ENCODE peak calls at places on chromosome 22, in six cellular contexts. U, A, T, F, H and O are unnamed samples.

GRCh38 chr22:49535527-49536125 is 292.0 kb downstream of the BRD1 start:
- DNase-seq in U (peak; percentile 3), A (no peak), T (no peak), F (no peak), H (no peak), O (no peak)

GRCh38 chr22:38135133-38135706 is 24.7 kb upstream of the BAIAP2L2 start:
- DNase-seq in U (no peak), A (peak; percentile 55), T (no peak), F (peak; percentile 88), H (no peak), O (peak; percentile 96)

GRCh38 chr22:46617250-46618103 is 2.7 kb upstream of the GRAMD4 start:
- DNase-seq in U (no peak), A (no peak), T (no peak), F (no peak), H (no peak), O (no peak)

GRCh38 chr22:29310863-29311339 is 4.5 kb downstream of the GAS2L1 start:
- DNase-seq in U (peak; percentile 94), A (peak; percentile 96), T (peak; percentile 85), F (peak; percentile 89), H (peak; percentile 97), O (peak; percentile 98)

GRCh38 chr22:41966607-41967240 is 2.5 kb upstream of the SEPTIN3 start:
- DNase-seq in U (peak; percentile 52), A (peak; percentile 82), T (peak; percentile 35), F (peak; percentile 80), H (no peak), O (peak; percentile 97)

GRCh38 chr22:29621761-29622526 is 18.5 kb downstream of the NF2 start:
- DNase-seq in U (no peak), A (peak; percentile 81), T (no peak), F (peak; percentile 98), H (no peak), O (peak; percentile 99)

GRCh38 chr22:37830093-37830842 is 7.1 kb downstream of the GALR3 start:
- DNase-seq in U (no peak), A (no peak), T (no peak), F (no peak), H (no peak), O (no peak)

GRCh38 chr22:43723816-43724215 is 88.3 kb downstream of the EFCAB6 start:
- DNase-seq in U (no peak), A (no peak), T (no peak), F (peak; percentile 3), H (no peak), O (no peak)

GRCh38 chr22:44475706-44476105 is 22.3 kb downstream of the RTL6 start:
- DNase-seq in U (no peak), A (no peak), T (no peak), F (no peak), H (no peak), O (no peak)

GRCh38 chr22:43013355-43014061 is 1.4 kb downstream of the PACSIN2 start:
- DNase-seq in U (no peak), A (no peak), T (no peak), F (peak; percentile 35), H (no peak), O (peak; percentile 40)

GRCh38 chr22:33776491-33776890 is 143.8 kb downstream of the LARGE1 start:
- DNase-seq in U (no peak), A (no peak), T (no peak), F (no peak), H (no peak), O (no peak)

GRCh38 chr22:40509401-40510134 is 127.0 kb downstream of the MRTFA start:
- DNase-seq in U (no peak), A (peak; percentile 83), T (no peak), F (no peak), H (peak; percentile 74), O (peak; percentile 78)

GRCh38 chr22:44543362-44543761 is 45.3 kb upstream of the RTL6 start:
- DNase-seq in U (no peak), A (no peak), T (no peak), F (no peak), H (no peak), O (no peak)

GRCh38 chr22:32587449-32587848 is 112.8 kb downstream of the FBXO7 start:
- DNase-seq in U (no peak), A (no peak), T (no peak), F (peak; percentile 27), H (peak; percentile 38), O (peak; percentile 40)

GRCh38 chr22:27124336-27125023 is 467.1 kb downstream of the MIAT start:
- DNase-seq in U (peak; percentile 17), A (no peak), T (no peak), F (no peak), H (peak; percentile 71), O (no peak)

GRCh38 chr22:32622004-32622761 is 147.6 kb downstream of the FBXO7 start:
- DNase-seq in U (no peak), A (peak; percentile 94), T (peak; percentile 67), F (no peak), H (peak; percentile 75), O (peak; percentile 38)

GRCh38 chr22:30262917-30263741 is 3.5 kb downstream of the OSM start:
- DNase-seq in U (peak; percentile 73), A (no peak), T (peak; percentile 89), F (peak; percentile 72), H (peak; percentile 72), O (peak; percentile 80)

GRCh38 chr22:42990131-42990838 is 24.7 kb downstream of the PACSIN2 start:
- DNase-seq in U (no peak), A (peak; percentile 85), T (no peak), F (peak; percentile 86), H (no peak), O (peak; percentile 94)

GRCh38 chr22:20276468-20276867 is 8.3 kb upstream of the RTN4R start:
- DNase-seq in U (no peak), A (no peak), T (no peak), F (no peak), H (no peak), O (no peak)

GRCh38 chr22:45842141-45842831 is 134.7 kb downstream of the WNT7B start:
- DNase-seq in U (no peak), A (no peak), T (no peak), F (no peak), H (no peak), O (peak; percentile 17)

GRCh38 chr22:50329236-50329635 is 2.4 kb upstream of the DENND6B start:
- DNase-seq in U (no peak), A (no peak), T (no peak), F (peak; percentile 13), H (peak; percentile 13), O (peak; percentile 83)

GRCh38 chr22:22463855-22464540 is 44.5 kb downstream of the ZNF280B start:
- DNase-seq in U (peak; percentile 20), A (peak; percentile 43), T (peak; percentile 71), F (peak; percentile 79), H (no peak), O (peak; percentile 63)

GRCh38 chr22:45552580-45553332 is 50.1 kb downstream of the FBLN1 start:
- DNase-seq in U (no peak), A (peak; percentile 62), T (peak; percentile 17), F (no peak), H (peak; percentile 88), O (peak; percentile 89)

GRCh38 chr22:25081409-25081824 is 118.2 kb upstream of the CRYBB3 start:
- DNase-seq in U (no peak), A (no peak), T (peak; percentile 63), F (peak; percentile 33), H (no peak), O (peak; percentile 24)

GRCh38 chr22:39920134-39920743 is 19.4 kb downstream of the GRAP2 start:
- DNase-seq in U (no peak), A (no peak), T (no peak), F (no peak), H (no peak), O (no peak)

GRCh38 chr22:48784701-48785503 is 1042.8 kb downstream of the BRD1 start:
- DNase-seq in U (no peak), A (no peak), T (no peak), F (no peak), H (no peak), O (no peak)

GRCh38 chr22:45911601-45912271 is 65.2 kb downstream of the WNT7B start:
- DNase-seq in U (no peak), A (no peak), T (no peak), F (peak; percentile 78), H (peak; percentile 83), O (no peak)

GRCh38 chr22:39592104-39593060 is 21.8 kb downstream of the CACNA1I start:
- DNase-seq in U (no peak), A (peak; percentile 31), T (no peak), F (peak; percentile 76), H (no peak), O (peak; percentile 87)

GRCh38 chr22:19046719-19047609 is 75.2 kb downstream of the DGCR2 start:
- DNase-seq in U (no peak), A (no peak), T (no peak), F (no peak), H (peak; percentile 3), O (no peak)

GRCh38 chr22:30438559-30438958 is 13.0 kb downstream of the MTFP1 start:
- DNase-seq in U (no peak), A (no peak), T (no peak), F (no peak), H (no peak), O (no peak)

GRCh38 chr22:35844886-35845285 is 127.2 kb downstream of the APOL5 start:
- DNase-seq in U (no peak), A (no peak), T (no peak), F (no peak), H (no peak), O (no peak)

GRCh38 chr22:39212721-39213376 is 31.9 kb downstream of the PDGFB start:
- DNase-seq in U (no peak), A (no peak), T (no peak), F (peak; percentile 78), H (no peak), O (peak; percentile 93)